ENCODE peak calls at places on chromosomes 7 and 10, in nine cellular contexts. H, Z, N, A, Q, O, L, E and C are unnamed samples.

GRCh38 chr7:66352071-66352470 is 146.9 kb downstream of the TPST1 start:
- DNase-seq in L (no peak), H (peak; percentile 82), A (no peak), E (no peak), Q (peak; percentile 37), Z (no peak), O (no peak), N (no peak), C (no peak)

GRCh38 chr10:112185959-112186358 is 2.4 kb upstream of the GPAM start:
- DNase-seq in O (no peak), E (no peak), A (no peak), H (no peak), L (no peak), N (no peak), Z (no peak), Q (peak; percentile 15), C (no peak)

GRCh38 chr10:131777921-131778320 is 122.9 kb upstream of the PPP2R2D start:
- DNase-seq in A (no peak), N (no peak), L (no peak), H (no peak), Q (no peak), O (no peak), Z (no peak), E (no peak), C (no peak)

GRCh38 chr7:108004220-108005142 is 1.5 kb upstream of the LAMB1 start:
- DNase-seq in Q (peak; percentile 63), O (no peak), H (no peak), A (peak; percentile 63), N (no peak), Z (no peak), E (no peak), L (no peak), C (no peak)

GRCh38 chr10:104337985-104338735 is at the start of gene ITPRIP:
- DNase-seq in L (peak; percentile 61), Q (peak; percentile 93), Z (peak; percentile 59), E (peak; percentile 82), H (peak; percentile 72), A (peak; percentile 81), O (no peak), N (peak; percentile 88), C (no peak)

GRCh38 chr10:80506189-80506575 is 31.5 kb upstream of the SH2D4B start:
- DNase-seq in O (peak; percentile 100), A (no peak), E (no peak), N (no peak), L (no peak), Z (no peak), Q (peak; percentile 40), H (no peak), C (no peak)

GRCh38 chr7:80060218-80060806 is 74.3 kb upstream of the GNAI1 start:
- DNase-seq in Q (peak; percentile 64), A (peak; percentile 45), H (peak; percentile 85), N (no peak), L (no peak), O (peak; percentile 58), E (peak; percentile 65), Z (no peak), C (peak; percentile 64)

GRCh38 chr10:70578371-70578947 is 24.1 kb downstream of the PRF1 start:
- DNase-seq in E (peak; percentile 64), Q (peak; percentile 20), O (peak; percentile 98), A (no peak), L (no peak), N (no peak), Z (no peak), H (no peak), C (no peak)

GRCh38 chr10:75585294-75585693 is 153.9 kb downstream of the LRMDA start:
- DNase-seq in A (no peak), Z (no peak), L (no peak), O (no peak), E (no peak), H (no peak), N (no peak), Q (no peak), C (no peak)

GRCh38 chr7:121164247-121164646 is 164.6 kb upstream of the WNT16 start:
- DNase-seq in E (no peak), Q (no peak), Z (no peak), L (no peak), O (no peak), H (no peak), N (no peak), A (no peak), C (no peak)

GRCh38 chr10:131211965-131212619 is 99.4 kb downstream of the TCERG1L start:
- DNase-seq in Q (no peak), L (no peak), H (no peak), N (no peak), A (no peak), O (no peak), Z (no peak), E (no peak), C (no peak)

GRCh38 chr7:88256906-88257305 is 37.1 kb upstream of the SRI start:
- DNase-seq in A (no peak), L (no peak), Z (no peak), E (no peak), N (no peak), Q (no peak), H (no peak), O (peak; percentile 51), C (no peak)

GRCh38 chr7:50852901-50853300 is 70.2 kb upstream of the GRB10 start:
- DNase-seq in E (no peak), Z (no peak), L (no peak), O (no peak), N (no peak), A (no peak), H (peak; percentile 30), Q (no peak), C (no peak)

GRCh38 chr7:22173884-22174573 is 182.9 kb downstream of the RAPGEF5 start:
- DNase-seq in L (no peak), Q (no peak), E (no peak), A (no peak), H (no peak), Z (no peak), O (peak; percentile 33), N (no peak), C (no peak)

GRCh38 chr7:98085674-98086073 is 21.0 kb upstream of the LMTK2 start:
- DNase-seq in Q (no peak), A (no peak), L (no peak), H (no peak), N (no peak), O (peak; percentile 79), E (peak; percentile 58), Z (no peak), C (no peak)

GRCh38 chr7:118573065-118573464 is 348.6 kb downstream of the ANKRD7 start:
- DNase-seq in Z (no peak), E (no peak), A (no peak), O (no peak), H (no peak), N (peak; percentile 35), Q (no peak), L (no peak), C (no peak)

GRCh38 chr7:76073335-76073990 is 25.6 kb downstream of the MDH2 start:
- DNase-seq in N (no peak), E (no peak), H (no peak), Z (no peak), Q (no peak), L (no peak), O (no peak), A (no peak), C (no peak)

GRCh38 chr10:99435986-99436633 is 5.7 kb upstream of the GOT1 start:
- DNase-seq in Z (no peak), H (peak; percentile 63), O (peak; percentile 40), Q (peak; percentile 66), L (no peak), N (no peak), E (peak; percentile 56), A (peak; percentile 29), C (peak; percentile 24)

GRCh38 chr10:45308707-45309106 is 6.7 kb downstream of the OR13A1 start:
- DNase-seq in E (no peak), H (no peak), L (no peak), N (no peak), A (no peak), O (no peak), Z (no peak), Q (no peak), C (no peak)

GRCh38 chr10:69685802-69686585 is 55.9 kb downstream of the FAM241B start:
- DNase-seq in Q (no peak), H (no peak), O (no peak), A (no peak), E (no peak), Z (no peak), L (no peak), N (peak; percentile 83), C (no peak)

GRCh38 chr7:135800560-135800959 is 51.9 kb upstream of the FAM180A start:
- DNase-seq in O (no peak), Z (no peak), E (no peak), H (no peak), L (no peak), N (no peak), A (no peak), Q (no peak), C (no peak)

GRCh38 chr10:92265687-92266258 is 25.1 kb downstream of the CPEB3 start:
- DNase-seq in E (no peak), A (no peak), L (no peak), N (no peak), Q (no peak), O (no peak), H (no peak), Z (no peak), C (no peak)

GRCh38 chr10:35633006-35633980 is 8.8 kb downstream of the FZD8 start:
- DNase-seq in A (no peak), Z (no peak), Q (no peak), E (no peak), N (no peak), L (no peak), H (no peak), O (no peak), C (no peak)

GRCh38 chr10:131590567-131590966 is 279.0 kb upstream of the TCERG1L start:
- DNase-seq in L (no peak), O (no peak), N (no peak), E (no peak), Z (no peak), H (no peak), Q (no peak), A (no peak), C (no peak)

GRCh38 chr7:42572046-42572445 is 335.0 kb upstream of the GLI3 start:
- DNase-seq in Q (no peak), Z (no peak), N (no peak), L (no peak), O (no peak), H (no peak), E (no peak), A (no peak), C (no peak)

GRCh38 chr10:75408911-75409885 is 7.6 kb upstream of the ZNF503 start:
- DNase-seq in Z (peak; percentile 46), N (peak; percentile 87), Q (peak; percentile 74), O (peak; percentile 65), L (no peak), E (peak; percentile 72), A (no peak), H (peak; percentile 62), C (no peak)

GRCh38 chr7:140242057-140243031 is 65.6 kb upstream of the KDM7A start:
- DNase-seq in A (no peak), H (no peak), Z (no peak), Q (no peak), E (peak; percentile 49), L (no peak), N (no peak), O (peak; percentile 67), C (no peak)